ENCODE peak calls at places on chromosome 1, in nine cellular contexts. One of them, this sample, is unnamed. For H3K4me1, the result is how much of the 10 kb centered on the place peaks cover.

GRCh38 chr1:53385276-53385932 is 57.5 kb upstream of the LRP8 start:
- DNase-seq in uterus: no peak
- DNase-seq in thyroid gland: no peak
- DNase-seq in testis: no peak
- DNase-seq in heart left ventricle: no peak
- DNase-seq in sigmoid colon: no peak
- DNase-seq in body of pancreas: no peak
- DNase-seq in prostate gland: no peak
- DNase-seq in transverse colon: no peak
- DNase-seq in this sample: no peak

GRCh38 chr1:41726899-41727748 is 191.6 kb downstream of the HIVEP3 start:
- DNase-seq in prostate gland: no peak
- DNase-seq in thyroid gland: peak
- DNase-seq in sigmoid colon: peak
- DNase-seq in uterus: no peak
- DNase-seq in body of pancreas: peak
- DNase-seq in testis: peak
- DNase-seq in transverse colon: peak
- DNase-seq in heart left ventricle: peak
- DNase-seq in this sample: no peak

GRCh38 chr1:185017338-185017737 is 28.0 kb upstream of the RNF2 start:
- DNase-seq in uterus: no peak
- DNase-seq in prostate gland: no peak
- DNase-seq in transverse colon: no peak
- DNase-seq in sigmoid colon: no peak
- DNase-seq in thyroid gland: no peak
- DNase-seq in heart left ventricle: no peak
- DNase-seq in testis: no peak
- DNase-seq in body of pancreas: no peak
- DNase-seq in this sample: no peak

GRCh38 chr1:94160811-94161210 is 39.9 kb upstream of the ABCA4 start:
- DNase-seq in uterus: no peak
- DNase-seq in heart left ventricle: no peak
- DNase-seq in body of pancreas: no peak
- DNase-seq in transverse colon: no peak
- DNase-seq in testis: no peak
- DNase-seq in prostate gland: no peak
- DNase-seq in sigmoid colon: no peak
- DNase-seq in thyroid gland: no peak
- DNase-seq in this sample: no peak

GRCh38 chr1:212746546-212746945 is 45.0 kb downstream of the NSL1 start:
- DNase-seq in sigmoid colon: no peak
- DNase-seq in prostate gland: no peak
- DNase-seq in thyroid gland: no peak
- DNase-seq in body of pancreas: no peak
- DNase-seq in testis: no peak
- DNase-seq in transverse colon: no peak
- DNase-seq in uterus: no peak
- DNase-seq in heart left ventricle: no peak
- DNase-seq in this sample: no peak

GRCh38 chr1:4673494-4673893 is 19.1 kb downstream of the AJAP1 start:
- DNase-seq in heart left ventricle: no peak
- DNase-seq in thyroid gland: no peak
- DNase-seq in body of pancreas: no peak
- DNase-seq in prostate gland: no peak
- DNase-seq in uterus: no peak
- DNase-seq in sigmoid colon: no peak
- DNase-seq in transverse colon: no peak
- DNase-seq in testis: no peak
- DNase-seq in this sample: no peak

GRCh38 chr1:61005572-61006386 is 76.6 kb upstream of the NFIA start:
- DNase-seq in transverse colon: no peak
- DNase-seq in heart left ventricle: no peak
- DNase-seq in uterus: no peak
- DNase-seq in prostate gland: no peak
- DNase-seq in sigmoid colon: no peak
- DNase-seq in thyroid gland: peak
- DNase-seq in testis: no peak
- DNase-seq in body of pancreas: no peak
- DNase-seq in this sample: no peak

GRCh38 chr1:200154069-200154767 is 126.7 kb downstream of the NR5A2 start:
- DNase-seq in testis: no peak
- DNase-seq in body of pancreas: no peak
- DNase-seq in transverse colon: peak
- DNase-seq in uterus: no peak
- DNase-seq in sigmoid colon: no peak
- DNase-seq in heart left ventricle: no peak
- DNase-seq in prostate gland: no peak
- DNase-seq in thyroid gland: no peak
- DNase-seq in this sample: no peak

GRCh38 chr1:234212764-234213406 is 160.4 kb upstream of the COA6 start:
- DNase-seq in thyroid gland: no peak
- DNase-seq in transverse colon: no peak
- DNase-seq in testis: no peak
- DNase-seq in uterus: no peak
- DNase-seq in heart left ventricle: no peak
- DNase-seq in prostate gland: no peak
- DNase-seq in body of pancreas: peak
- DNase-seq in sigmoid colon: no peak
- DNase-seq in this sample: no peak

GRCh38 chr1:1206376-1207253 is at the start of gene TNFRSF18:
- DNase-seq in sigmoid colon: no peak
- DNase-seq in prostate gland: peak
- DNase-seq in testis: no peak
- DNase-seq in heart left ventricle: peak
- DNase-seq in body of pancreas: peak
- DNase-seq in thyroid gland: peak
- DNase-seq in transverse colon: peak
- DNase-seq in uterus: no peak
- DNase-seq in this sample: no peak

GRCh38 chr1:171841050-171841910 is at the start of gene DNM3:
- DNase-seq in thyroid gland: peak
- DNase-seq in uterus: peak
- DNase-seq in testis: peak
- DNase-seq in body of pancreas: peak
- DNase-seq in sigmoid colon: peak
- DNase-seq in heart left ventricle: peak
- DNase-seq in transverse colon: peak
- DNase-seq in prostate gland: peak
- DNase-seq in this sample: no peak

GRCh38 chr1:20988030-20988825 is 188.5 kb downstream of the EIF4G3 start:
- DNase-seq in transverse colon: no peak
- DNase-seq in thyroid gland: no peak
- DNase-seq in prostate gland: no peak
- DNase-seq in body of pancreas: no peak
- DNase-seq in uterus: no peak
- DNase-seq in testis: no peak
- DNase-seq in sigmoid colon: no peak
- DNase-seq in heart left ventricle: no peak
- DNase-seq in this sample: no peak

GRCh38 chr1:182120411-182121258 is 59.1 kb upstream of the ZNF648 start:
- DNase-seq in transverse colon: peak
- DNase-seq in testis: peak
- DNase-seq in sigmoid colon: no peak
- DNase-seq in heart left ventricle: no peak
- DNase-seq in thyroid gland: peak
- DNase-seq in body of pancreas: peak
- DNase-seq in prostate gland: peak
- DNase-seq in uterus: peak
- DNase-seq in this sample: no peak

GRCh38 chr1:2238361-2239055 is 10.4 kb downstream of the SKI start:
- DNase-seq in heart left ventricle: no peak
- DNase-seq in sigmoid colon: no peak
- DNase-seq in transverse colon: no peak
- DNase-seq in uterus: no peak
- DNase-seq in prostate gland: no peak
- DNase-seq in body of pancreas: peak
- DNase-seq in thyroid gland: peak
- DNase-seq in testis: no peak
- DNase-seq in this sample: no peak
- H3K4me1 ChIP-seq in heart left ventricle: half or more
- H3K4me1 ChIP-seq in sigmoid colon: half or more
- H3K4me1 ChIP-seq in transverse colon: half or more
- H3K4me1 ChIP-seq in uterus: half or more
- H3K4me1 ChIP-seq in prostate gland: under half
- H3K4me1 ChIP-seq in body of pancreas: half or more
- H3K4me1 ChIP-seq in thyroid gland: half or more
- H3K4me1 ChIP-seq in testis: half or more
- H3K4me1 ChIP-seq in this sample: half or more

GRCh38 chr1:26772687-26773086 is 15.1 kb upstream of the PIGV start:
- DNase-seq in body of pancreas: no peak
- DNase-seq in heart left ventricle: no peak
- DNase-seq in testis: no peak
- DNase-seq in sigmoid colon: no peak
- DNase-seq in uterus: no peak
- DNase-seq in transverse colon: no peak
- DNase-seq in prostate gland: no peak
- DNase-seq in thyroid gland: no peak
- DNase-seq in this sample: no peak

GRCh38 chr1:26768755-26769154 is 19.0 kb upstream of the PIGV start:
- DNase-seq in uterus: no peak
- DNase-seq in transverse colon: no peak
- DNase-seq in thyroid gland: no peak
- DNase-seq in testis: no peak
- DNase-seq in heart left ventricle: no peak
- DNase-seq in sigmoid colon: no peak
- DNase-seq in prostate gland: peak
- DNase-seq in body of pancreas: peak
- DNase-seq in this sample: no peak

GRCh38 chr1:26771285-26771642 is 16.5 kb upstream of the PIGV start:
- DNase-seq in body of pancreas: no peak
- DNase-seq in transverse colon: no peak
- DNase-seq in prostate gland: no peak
- DNase-seq in thyroid gland: no peak
- DNase-seq in uterus: no peak
- DNase-seq in testis: no peak
- DNase-seq in sigmoid colon: no peak
- DNase-seq in heart left ventricle: no peak
- DNase-seq in this sample: no peak

GRCh38 chr1:26774462-26774861 is 13.3 kb upstream of the PIGV start:
- DNase-seq in testis: no peak
- DNase-seq in transverse colon: no peak
- DNase-seq in heart left ventricle: no peak
- DNase-seq in prostate gland: no peak
- DNase-seq in thyroid gland: no peak
- DNase-seq in body of pancreas: no peak
- DNase-seq in sigmoid colon: no peak
- DNase-seq in uterus: no peak
- DNase-seq in this sample: no peak

DNA sequence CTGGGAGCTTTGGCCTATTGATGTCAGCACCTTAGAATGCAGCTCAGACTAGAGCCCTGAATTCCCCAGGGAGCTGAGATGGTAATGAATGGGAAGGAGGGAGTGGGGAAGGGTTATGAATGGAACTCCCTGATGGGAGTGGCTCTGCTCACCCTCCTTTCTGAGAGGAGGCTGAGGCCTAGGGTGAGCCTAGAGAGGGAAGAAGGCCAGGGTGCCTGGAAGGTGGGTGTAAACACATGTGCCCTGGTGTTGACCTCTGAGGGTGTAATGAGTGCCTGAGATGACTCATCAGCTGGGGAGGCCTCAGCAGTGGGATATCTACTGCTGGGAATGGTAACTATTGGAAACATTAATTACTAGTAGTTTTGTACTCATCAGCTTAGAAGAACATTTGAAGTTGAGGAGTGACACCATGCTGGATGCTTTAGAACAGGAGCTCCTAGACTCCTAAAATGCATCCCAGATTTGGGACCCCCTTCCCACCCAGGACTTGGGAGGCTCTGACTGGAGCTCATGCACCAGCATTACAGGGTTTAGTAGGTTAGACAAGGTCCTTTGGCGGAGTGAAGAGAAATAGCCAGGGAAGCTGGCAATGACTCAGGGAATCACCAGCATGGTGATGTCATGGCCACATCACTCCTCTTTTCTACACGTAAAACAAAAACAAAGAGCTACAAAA is 16.0 kb upstream of the PIGV start:
- DNase-seq in testis: peak
- DNase-seq in thyroid gland: no peak
- DNase-seq in uterus: peak
- DNase-seq in heart left ventricle: peak
- DNase-seq in body of pancreas: no peak
- DNase-seq in transverse colon: no peak
- DNase-seq in prostate gland: no peak
- DNase-seq in sigmoid colon: no peak
- DNase-seq in this sample: no peak
- H3K4me3 ChIP-seq in testis: no peak
- H3K4me3 ChIP-seq in thyroid gland: no peak
- H3K4me3 ChIP-seq in uterus: no peak
- H3K4me3 ChIP-seq in heart left ventricle: no peak
- H3K4me3 ChIP-seq in body of pancreas: no peak
- H3K4me3 ChIP-seq in transverse colon: no peak
- H3K4me3 ChIP-seq in prostate gland: no peak
- H3K4me3 ChIP-seq in sigmoid colon: no peak
- H3K4me3 ChIP-seq in this sample: no peak

DNA sequence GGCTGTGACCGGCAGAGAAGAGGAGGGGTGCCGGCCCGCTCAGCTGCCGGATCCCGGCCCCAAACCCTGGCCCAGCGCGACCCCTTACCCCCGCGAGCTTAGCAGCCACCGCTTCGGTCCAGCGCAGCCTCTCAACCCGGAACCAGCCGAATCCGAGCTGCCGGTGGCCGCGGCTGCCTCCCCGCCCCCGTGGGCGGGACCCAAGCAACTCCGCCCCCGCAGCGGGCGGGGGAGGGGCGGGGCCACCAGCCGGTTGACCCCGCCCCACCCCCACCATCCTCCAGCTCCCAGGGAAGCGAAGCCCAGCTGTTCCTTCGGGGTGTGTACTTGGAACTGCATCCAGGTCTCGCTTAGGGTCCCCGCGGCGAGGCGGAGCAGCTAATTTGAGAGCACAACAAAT is at the start of gene TRIM62:
- DNase-seq in prostate gland: peak
- DNase-seq in sigmoid colon: peak
- DNase-seq in transverse colon: peak
- DNase-seq in thyroid gland: peak
- DNase-seq in testis: peak
- DNase-seq in uterus: peak
- DNase-seq in heart left ventricle: peak
- DNase-seq in body of pancreas: peak
- DNase-seq in this sample: peak
- TF ChIP-seq POLR2A in prostate gland: peak
- TF ChIP-seq POLR2A in sigmoid colon: peak
- TF ChIP-seq POLR2A in transverse colon: peak
- TF ChIP-seq POLR2A in thyroid gland: no peak
- TF ChIP-seq POLR2A in testis: no peak
- TF ChIP-seq POLR2A in uterus: no peak
- TF ChIP-seq POLR2A in heart left ventricle: peak
- TF ChIP-seq POLR2A in body of pancreas: peak
- TF ChIP-seq POLR2A in this sample: peak

DNA sequence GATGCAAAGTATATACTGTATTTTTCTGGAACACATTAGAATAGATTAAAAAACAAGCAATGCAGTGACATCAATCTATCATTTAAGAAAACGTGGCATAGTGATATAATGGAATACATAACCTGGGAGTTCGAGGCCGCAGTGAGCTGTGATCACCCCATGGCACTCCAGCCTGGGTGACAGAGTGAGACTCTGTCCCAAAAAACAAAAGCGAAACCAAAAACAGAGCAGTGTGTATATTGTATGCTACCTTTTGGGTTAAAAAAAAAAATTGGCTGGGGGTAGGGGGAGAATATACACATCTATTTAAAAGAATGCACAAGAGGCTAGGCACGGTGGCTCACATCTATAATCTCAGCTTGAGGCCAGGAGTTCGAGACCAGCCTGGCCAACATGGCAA is 13.5 kb downstream of the SLC2A1 start:
- DNase-seq in thyroid gland: no peak
- DNase-seq in testis: no peak
- DNase-seq in transverse colon: no peak
- DNase-seq in uterus: no peak
- DNase-seq in heart left ventricle: no peak
- DNase-seq in body of pancreas: no peak
- DNase-seq in prostate gland: no peak
- DNase-seq in sigmoid colon: no peak
- DNase-seq in this sample: no peak
- H3K4me1 ChIP-seq in thyroid gland: half or more
- H3K4me1 ChIP-seq in testis: half or more
- H3K4me1 ChIP-seq in transverse colon: half or more
- H3K4me1 ChIP-seq in uterus: under half
- H3K4me1 ChIP-seq in heart left ventricle: half or more
- H3K4me1 ChIP-seq in body of pancreas: half or more
- H3K4me1 ChIP-seq in prostate gland: half or more
- H3K4me1 ChIP-seq in sigmoid colon: half or more
- H3K4me1 ChIP-seq in this sample: half or more